ENCODE peak calls at places on chromosomes 3 and 15, in nine cellular contexts. R is IMR-90; V is aorta; U is SK-N-SH; Q is OCI-LY7; K is right lobe of liver; E is heart right ventricle; Y is CD4-positive, alpha-beta T cell; X is transverse colon. O is an unnamed sample.
A peak's percentile ranks its signal among the peaks of the same experiment; 100 is the strongest.

GRCh38 chr3:174955513-174956001 is 96.4 kb downstream of the NAALADL2 start:
- DNase-seq in R (peak; percentile 48), V (no peak), U (no peak), Q (no peak), K (no peak), E (no peak), Y (no peak), X (no peak), O (no peak)

GRCh38 chr15:48644827-48645557 is 517 bp downstream of the FBN1 start:
- DNase-seq in R (peak; percentile 62), V (peak; percentile 77), U (peak; percentile 85), Q (no peak), K (peak; percentile 42), E (peak; percentile 42), Y (no peak), X (no peak), O (no peak)

GRCh38 chr15:54082836-54083492 is 104.7 kb downstream of the UNC13C start:
- DNase-seq in R (peak; percentile 0), V (no peak), U (peak; percentile 48), Q (peak; percentile 32), K (no peak), E (no peak), Y (no peak), X (no peak), O (no peak)

GRCh38 chr3:151156618-151157216 is 46.3 kb downstream of the GPR171 start:
- DNase-seq in R (peak; percentile 61), V (no peak), U (peak; percentile 53), Q (peak; percentile 77), K (no peak), E (no peak), Y (no peak), X (no peak), O (peak; percentile 44)

GRCh38 chr3:77773084-77773483 is 733.2 kb downstream of the ROBO2 start:
- DNase-seq in R (no peak), V (no peak), U (no peak), Q (no peak), K (no peak), E (no peak), Y (no peak), X (no peak), O (no peak)

GRCh38 chr3:69791111-69791510 is 51.8 kb downstream of the MITF start:
- DNase-seq in R (peak; percentile 84), V (peak; percentile 82), U (no peak), Q (no peak), K (peak; percentile 36), E (peak; percentile 58), Y (no peak), X (peak; percentile 48), O (no peak)

GRCh38 chr3:184600685-184601377 is 39.2 kb downstream of the EPHB3 start:
- DNase-seq in R (no peak), V (no peak), U (no peak), Q (no peak), K (no peak), E (no peak), Y (no peak), X (no peak), O (no peak)

GRCh38 chr15:26260517-26261133 is 397.5 kb upstream of the ATP10A start:
- DNase-seq in R (peak; percentile 22), V (no peak), U (peak; percentile 59), Q (peak; percentile 51), K (peak; percentile 29), E (no peak), Y (peak; percentile 35), X (no peak), O (peak; percentile 3)

GRCh38 chr3:137582484-137582883 is 181.6 kb upstream of the SOX14 start:
- DNase-seq in R (no peak), V (no peak), U (no peak), Q (no peak), K (no peak), E (no peak), Y (no peak), X (no peak), O (no peak)

GRCh38 chr15:88401269-88401971 is 65.8 kb downstream of the MRPL46 start:
- DNase-seq in R (no peak), V (no peak), U (no peak), Q (peak; percentile 91), K (no peak), E (no peak), Y (no peak), X (no peak), O (no peak)

GRCh38 chr15:33183334-33183733 is 11.2 kb downstream of the FMN1 start:
- DNase-seq in R (no peak), V (no peak), U (no peak), Q (no peak), K (no peak), E (no peak), Y (no peak), X (no peak), O (no peak)

DNA sequence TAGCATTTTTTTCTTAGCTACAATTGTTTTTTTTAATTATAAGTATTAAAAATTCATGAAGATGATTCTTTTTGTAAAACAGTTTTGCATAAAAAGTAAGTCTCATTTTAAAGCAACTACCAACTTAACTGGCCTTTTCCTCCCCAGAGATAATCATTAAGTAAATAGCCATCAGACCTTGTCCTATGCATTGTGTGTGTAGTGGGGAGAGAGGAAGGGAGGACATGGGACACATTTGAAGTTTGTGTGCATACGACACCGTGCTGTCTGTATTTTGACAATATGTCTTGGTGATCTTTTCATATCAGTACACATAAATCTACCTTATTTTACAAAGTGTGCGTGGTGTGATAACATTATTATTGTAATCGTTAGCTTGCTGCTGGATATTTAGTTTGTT is 8.1 kb downstream of the SNRPN start:
- DNase-seq in R (no peak), V (no peak), U (no peak), Q (no peak), K (no peak), E (no peak), Y (no peak), X (no peak), O (no peak)
- H3K9me3 ChIP-seq in R (peaks cover 2% of the 10 kb centered on the region), V (no peaks in the 10 kb centered on the region), U (no peaks in the 10 kb centered on the region), Q (no peaks in the 10 kb centered on the region), K (no peaks in the 10 kb centered on the region), E (peaks cover 48% of the 10 kb centered on the region), Y (peaks cover 51% of the 10 kb centered on the region), X (no peaks in the 10 kb centered on the region), O (no peaks in the 10 kb centered on the region)

DNA sequence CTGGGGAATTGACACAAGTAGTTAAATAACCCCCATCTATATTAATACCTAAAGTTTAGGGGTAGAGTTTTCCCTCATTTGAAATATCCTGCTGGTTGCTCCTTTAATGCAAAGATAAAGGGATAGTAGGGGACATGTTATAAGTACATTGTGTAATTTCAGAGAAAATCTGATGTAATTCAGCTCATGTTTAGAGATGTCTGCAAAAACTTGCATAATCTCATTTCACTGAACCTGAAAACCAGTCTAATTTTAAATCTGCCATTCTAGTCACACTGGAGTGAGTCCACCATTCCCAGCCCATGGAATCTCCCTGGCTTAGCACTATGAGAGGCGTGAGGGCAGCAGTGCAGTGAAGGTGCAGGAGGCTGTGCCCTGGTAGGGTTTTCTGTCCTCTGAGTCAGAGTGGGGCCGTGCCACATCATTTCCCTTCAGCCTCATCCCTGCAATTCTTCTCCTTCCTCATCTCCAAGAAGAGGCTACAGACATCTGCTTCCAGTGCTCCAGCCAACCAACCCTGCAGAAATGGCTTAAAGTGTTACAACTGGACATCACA is 246.3 kb upstream of the UMPS start:
- DNase-seq in R (peak; percentile 10), V (no peak), U (no peak), Q (no peak), K (no peak), E (no peak), Y (no peak), X (no peak), O (no peak)
- H3K9me3 ChIP-seq in R (no peaks in the 10 kb centered on the region), V (no peaks in the 10 kb centered on the region), U (no peaks in the 10 kb centered on the region), Q (no peaks in the 10 kb centered on the region), K (no peaks in the 10 kb centered on the region), E (no peaks in the 10 kb centered on the region), Y (no peaks in the 10 kb centered on the region), X (no peaks in the 10 kb centered on the region), O (no peaks in the 10 kb centered on the region)

DNA sequence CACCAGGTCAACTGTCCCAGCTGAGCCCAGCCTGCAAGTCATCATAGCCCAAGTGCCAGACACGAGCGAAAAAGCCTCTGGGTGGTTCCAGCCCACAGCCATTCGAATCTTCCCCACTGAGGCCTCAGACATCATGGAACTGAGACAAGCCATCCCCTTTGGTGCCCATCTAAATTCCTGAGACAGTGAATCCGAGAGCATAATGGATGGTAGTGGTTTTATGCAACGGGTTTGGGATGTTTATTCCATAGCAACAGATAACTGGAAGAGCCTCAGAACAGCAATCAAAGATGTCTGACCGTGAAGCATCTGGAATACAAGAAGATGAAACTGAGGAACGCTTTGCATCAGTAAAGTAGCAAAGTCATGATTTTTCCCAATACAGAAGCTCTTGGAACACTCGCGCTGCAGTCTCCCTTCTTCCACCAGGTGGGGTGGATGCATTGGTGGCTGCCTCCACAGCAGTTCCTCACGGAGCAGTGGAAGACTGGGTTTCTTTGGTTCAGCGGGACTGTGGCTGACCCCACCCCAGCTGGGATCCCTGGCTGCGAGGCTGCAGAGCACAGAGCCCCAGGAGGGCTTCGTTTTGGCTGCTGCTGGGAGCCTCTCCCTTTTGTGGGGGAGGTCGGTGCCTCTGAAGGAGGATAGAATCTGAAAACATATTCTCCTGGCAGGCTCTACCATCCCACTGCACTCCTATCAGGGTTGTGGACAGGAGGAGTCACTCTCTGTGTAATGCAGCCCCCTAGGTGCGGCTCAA is 26.4 kb upstream of the PDE8A start:
- DNase-seq in R (peak; percentile 78), V (peak; percentile 81), U (peak; percentile 81), Q (peak; percentile 30), K (peak; percentile 68), E (peak; percentile 81), Y (peak; percentile 57), X (peak; percentile 78), O (no peak)
- H3K9me3 ChIP-seq in R (no peaks in the 10 kb centered on the region), V (no peaks in the 10 kb centered on the region), U (no peaks in the 10 kb centered on the region), Q (no peaks in the 10 kb centered on the region), K (no peaks in the 10 kb centered on the region), E (no peaks in the 10 kb centered on the region), Y (no peaks in the 10 kb centered on the region), X (no peaks in the 10 kb centered on the region), O (no peaks in the 10 kb centered on the region)

GRCh38 chr15:20645956-20646355 is 104.4 kb upstream of the GOLGA6L6 start:
- DNase-seq in R (no peak), V (peak; percentile 70), U (no peak), Q (no peak), K (no peak), E (peak; percentile 32), Y (no peak), X (peak; percentile 31), O (peak; percentile 36)

GRCh38 chr15:20644026-20644425 is 102.4 kb upstream of the GOLGA6L6 start:
- DNase-seq in R (no peak), V (no peak), U (no peak), Q (no peak), K (no peak), E (no peak), Y (no peak), X (no peak), O (no peak)

GRCh38 chr15:20643024-20643770 is 101.6 kb upstream of the GOLGA6L6 start:
- DNase-seq in R (no peak), V (no peak), U (no peak), Q (no peak), K (no peak), E (no peak), Y (no peak), X (no peak), O (no peak)

GRCh38 chr15:20646529-20647142 is 105.0 kb upstream of the GOLGA6L6 start:
- DNase-seq in R (no peak), V (no peak), U (no peak), Q (no peak), K (no peak), E (no peak), Y (no peak), X (no peak), O (no peak)

DNA sequence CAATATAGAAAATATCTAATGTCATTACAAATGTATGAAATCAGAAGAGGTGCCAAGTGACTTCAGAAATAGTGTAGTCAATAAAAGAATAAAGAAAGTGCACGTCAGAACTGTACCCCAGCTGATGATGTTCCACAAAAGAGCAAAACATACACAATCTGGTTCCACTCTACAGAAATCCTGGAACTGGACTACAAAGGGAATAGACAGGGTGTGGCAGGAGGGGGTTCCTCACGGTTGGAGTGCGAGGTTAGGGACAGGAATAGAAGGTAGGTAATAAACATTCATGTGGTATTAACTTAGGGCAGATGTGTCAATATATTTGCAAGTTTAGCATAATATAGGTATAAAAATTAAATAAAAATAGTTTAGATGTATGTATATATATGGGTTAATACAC is 103.3 kb upstream of the GOLGA6L6 start:
- DNase-seq in R (no peak), V (no peak), U (no peak), Q (no peak), K (no peak), E (no peak), Y (no peak), X (no peak), O (no peak)
- H3K9me3 ChIP-seq in R (peaks cover 23% of the 10 kb centered on the region), V (no peaks in the 10 kb centered on the region), U (no peaks in the 10 kb centered on the region), Q (no peaks in the 10 kb centered on the region), K (no peaks in the 10 kb centered on the region), E (no peaks in the 10 kb centered on the region), Y (no peaks in the 10 kb centered on the region), X (no peaks in the 10 kb centered on the region), O (no peaks in the 10 kb centered on the region)